ENCODE peak calls at places on chromosome 4, in ten cellular contexts. One of them, this sample, is unnamed.

GRCh38 chr4:79982587-79983327 is 90.3 kb downstream of the ANTXR2 start:
- DNase-seq in mesendoderm: no peak
- DNase-seq in kidney: no peak
- DNase-seq in upper lobe of right lung: no peak
- DNase-seq in PC-3: no peak
- DNase-seq in A549: no peak
- DNase-seq in fibroblast of lung: no peak
- DNase-seq in esophagus muscularis mucosa: no peak
- DNase-seq in CD8-positive, alpha-beta T cell: no peak
- DNase-seq in naive thymus-derived CD4-positive, alpha-beta T cell: no peak
- DNase-seq in this sample: no peak

GRCh38 chr4:19983072-19983471 is 268.6 kb upstream of the SLIT2 start:
- DNase-seq in PC-3: peak; percentile 57
- DNase-seq in A549: no peak
- DNase-seq in CD8-positive, alpha-beta T cell: no peak
- DNase-seq in esophagus muscularis mucosa: no peak
- DNase-seq in kidney: no peak
- DNase-seq in upper lobe of right lung: no peak
- DNase-seq in mesendoderm: no peak
- DNase-seq in naive thymus-derived CD4-positive, alpha-beta T cell: no peak
- DNase-seq in fibroblast of lung: peak; percentile 97
- DNase-seq in this sample: no peak

GRCh38 chr4:126267689-126268088 is 952.9 kb downstream of the FAT4 start:
- DNase-seq in naive thymus-derived CD4-positive, alpha-beta T cell: no peak
- DNase-seq in kidney: no peak
- DNase-seq in fibroblast of lung: peak; percentile 60
- DNase-seq in esophagus muscularis mucosa: no peak
- DNase-seq in CD8-positive, alpha-beta T cell: no peak
- DNase-seq in PC-3: no peak
- DNase-seq in upper lobe of right lung: no peak
- DNase-seq in A549: no peak
- DNase-seq in mesendoderm: no peak
- DNase-seq in this sample: no peak

GRCh38 chr4:185004562-185005208 is 13.6 kb upstream of the HELT start:
- DNase-seq in mesendoderm: peak; percentile 61
- DNase-seq in PC-3: no peak
- DNase-seq in naive thymus-derived CD4-positive, alpha-beta T cell: no peak
- DNase-seq in CD8-positive, alpha-beta T cell: no peak
- DNase-seq in A549: no peak
- DNase-seq in upper lobe of right lung: peak; percentile 74
- DNase-seq in fibroblast of lung: no peak
- DNase-seq in esophagus muscularis mucosa: no peak
- DNase-seq in kidney: peak; percentile 92
- DNase-seq in this sample: no peak

GRCh38 chr4:61210186-61210939 is 10.2 kb downstream of the ADGRL3 start:
- DNase-seq in CD8-positive, alpha-beta T cell: no peak
- DNase-seq in esophagus muscularis mucosa: no peak
- DNase-seq in fibroblast of lung: no peak
- DNase-seq in PC-3: peak; percentile 61
- DNase-seq in mesendoderm: peak; percentile 76
- DNase-seq in upper lobe of right lung: no peak
- DNase-seq in kidney: no peak
- DNase-seq in naive thymus-derived CD4-positive, alpha-beta T cell: no peak
- DNase-seq in A549: no peak
- DNase-seq in this sample: no peak

GRCh38 chr4:95190751-95191436 is 357.9 kb downstream of the UNC5C start:
- DNase-seq in kidney: no peak
- DNase-seq in PC-3: peak; percentile 37
- DNase-seq in esophagus muscularis mucosa: peak; percentile 89
- DNase-seq in A549: no peak
- DNase-seq in fibroblast of lung: no peak
- DNase-seq in CD8-positive, alpha-beta T cell: no peak
- DNase-seq in naive thymus-derived CD4-positive, alpha-beta T cell: no peak
- DNase-seq in upper lobe of right lung: no peak
- DNase-seq in mesendoderm: no peak
- DNase-seq in this sample: no peak

GRCh38 chr4:137361756-137362470 is 170.4 kb downstream of the PCDH18 start:
- DNase-seq in kidney: no peak
- DNase-seq in PC-3: no peak
- DNase-seq in mesendoderm: no peak
- DNase-seq in esophagus muscularis mucosa: no peak
- DNase-seq in upper lobe of right lung: no peak
- DNase-seq in naive thymus-derived CD4-positive, alpha-beta T cell: no peak
- DNase-seq in A549: no peak
- DNase-seq in CD8-positive, alpha-beta T cell: no peak
- DNase-seq in fibroblast of lung: peak; percentile 37
- DNase-seq in this sample: no peak

GRCh38 chr4:112515278-112516075 is 503 bp downstream of the NEUROG2 start:
- DNase-seq in naive thymus-derived CD4-positive, alpha-beta T cell: no peak
- DNase-seq in A549: no peak
- DNase-seq in upper lobe of right lung: peak; percentile 66
- DNase-seq in fibroblast of lung: no peak
- DNase-seq in PC-3: peak; percentile 18
- DNase-seq in CD8-positive, alpha-beta T cell: no peak
- DNase-seq in esophagus muscularis mucosa: no peak
- DNase-seq in mesendoderm: peak; percentile 60
- DNase-seq in kidney: peak; percentile 72
- DNase-seq in this sample: peak; percentile 1

GRCh38 chr4:184280591-184281071 is 63.0 kb upstream of the ENPP6 start:
- DNase-seq in naive thymus-derived CD4-positive, alpha-beta T cell: peak; percentile 47
- DNase-seq in upper lobe of right lung: no peak
- DNase-seq in CD8-positive, alpha-beta T cell: no peak
- DNase-seq in mesendoderm: no peak
- DNase-seq in esophagus muscularis mucosa: peak; percentile 45
- DNase-seq in kidney: no peak
- DNase-seq in fibroblast of lung: no peak
- DNase-seq in PC-3: no peak
- DNase-seq in A549: no peak
- DNase-seq in this sample: no peak

GRCh38 chr4:87975466-87975865 is at the start of gene SPP1:
- DNase-seq in CD8-positive, alpha-beta T cell: no peak
- DNase-seq in fibroblast of lung: no peak
- DNase-seq in PC-3: no peak
- DNase-seq in esophagus muscularis mucosa: no peak
- DNase-seq in naive thymus-derived CD4-positive, alpha-beta T cell: peak; percentile 5
- DNase-seq in mesendoderm: peak; percentile 91
- DNase-seq in A549: peak; percentile 25
- DNase-seq in upper lobe of right lung: no peak
- DNase-seq in kidney: peak; percentile 85
- DNase-seq in this sample: no peak

GRCh38 chr4:57426779-57427395 is 316.7 kb upstream of the IGFBP7 start:
- DNase-seq in PC-3: peak; percentile 90
- DNase-seq in naive thymus-derived CD4-positive, alpha-beta T cell: no peak
- DNase-seq in upper lobe of right lung: peak; percentile 80
- DNase-seq in esophagus muscularis mucosa: no peak
- DNase-seq in fibroblast of lung: peak; percentile 71
- DNase-seq in mesendoderm: peak; percentile 90
- DNase-seq in kidney: peak; percentile 80
- DNase-seq in A549: peak; percentile 35
- DNase-seq in CD8-positive, alpha-beta T cell: no peak
- DNase-seq in this sample: no peak

GRCh38 chr4:1683371-1683902 is 676 bp downstream of the FAM53A start:
- DNase-seq in fibroblast of lung: peak; percentile 83
- DNase-seq in naive thymus-derived CD4-positive, alpha-beta T cell: peak; percentile 49
- DNase-seq in PC-3: peak; percentile 60
- DNase-seq in A549: no peak
- DNase-seq in CD8-positive, alpha-beta T cell: no peak
- DNase-seq in upper lobe of right lung: no peak
- DNase-seq in mesendoderm: peak; percentile 55
- DNase-seq in esophagus muscularis mucosa: no peak
- DNase-seq in kidney: peak; percentile 83
- DNase-seq in this sample: no peak

GRCh38 chr4:62204136-62204535 is 1004.0 kb downstream of the ADGRL3 start:
- DNase-seq in PC-3: no peak
- DNase-seq in naive thymus-derived CD4-positive, alpha-beta T cell: no peak
- DNase-seq in upper lobe of right lung: no peak
- DNase-seq in fibroblast of lung: no peak
- DNase-seq in CD8-positive, alpha-beta T cell: no peak
- DNase-seq in mesendoderm: no peak
- DNase-seq in esophagus muscularis mucosa: no peak
- DNase-seq in kidney: no peak
- DNase-seq in A549: no peak
- DNase-seq in this sample: no peak

GRCh38 chr4:86497131-86497530 is 97.0 kb upstream of the PTPN13 start:
- DNase-seq in fibroblast of lung: no peak
- DNase-seq in kidney: no peak
- DNase-seq in PC-3: peak; percentile 88
- DNase-seq in naive thymus-derived CD4-positive, alpha-beta T cell: no peak
- DNase-seq in esophagus muscularis mucosa: no peak
- DNase-seq in mesendoderm: no peak
- DNase-seq in CD8-positive, alpha-beta T cell: no peak
- DNase-seq in A549: no peak
- DNase-seq in upper lobe of right lung: no peak
- DNase-seq in this sample: no peak

GRCh38 chr4:165458451-165458850 is 79.6 kb downstream of the CPE start:
- DNase-seq in upper lobe of right lung: no peak
- DNase-seq in fibroblast of lung: peak; percentile 17
- DNase-seq in CD8-positive, alpha-beta T cell: no peak
- DNase-seq in PC-3: no peak
- DNase-seq in mesendoderm: no peak
- DNase-seq in A549: no peak
- DNase-seq in kidney: no peak
- DNase-seq in naive thymus-derived CD4-positive, alpha-beta T cell: no peak
- DNase-seq in esophagus muscularis mucosa: no peak
- DNase-seq in this sample: no peak

GRCh38 chr4:6354119-6354518 is 84.5 kb downstream of the WFS1 start:
- DNase-seq in kidney: no peak
- DNase-seq in mesendoderm: no peak
- DNase-seq in A549: no peak
- DNase-seq in upper lobe of right lung: no peak
- DNase-seq in naive thymus-derived CD4-positive, alpha-beta T cell: no peak
- DNase-seq in fibroblast of lung: no peak
- DNase-seq in CD8-positive, alpha-beta T cell: no peak
- DNase-seq in esophagus muscularis mucosa: no peak
- DNase-seq in PC-3: no peak
- DNase-seq in this sample: no peak
- H3K4me3 ChIP-seq in kidney: no peak overlapping the region
- H3K4me3 ChIP-seq in mesendoderm: no peak overlapping the region
- H3K4me3 ChIP-seq in A549: no peak overlapping the region
- H3K4me3 ChIP-seq in upper lobe of right lung: no peak overlapping the region
- H3K4me3 ChIP-seq in naive thymus-derived CD4-positive, alpha-beta T cell: no peak overlapping the region
- H3K4me3 ChIP-seq in fibroblast of lung: no peak overlapping the region
- H3K4me3 ChIP-seq in CD8-positive, alpha-beta T cell: no peak overlapping the region
- H3K4me3 ChIP-seq in esophagus muscularis mucosa: no peak overlapping the region
- H3K4me3 ChIP-seq in PC-3: no peak overlapping the region
- H3K4me3 ChIP-seq in this sample: no peak overlapping the region

DNA sequence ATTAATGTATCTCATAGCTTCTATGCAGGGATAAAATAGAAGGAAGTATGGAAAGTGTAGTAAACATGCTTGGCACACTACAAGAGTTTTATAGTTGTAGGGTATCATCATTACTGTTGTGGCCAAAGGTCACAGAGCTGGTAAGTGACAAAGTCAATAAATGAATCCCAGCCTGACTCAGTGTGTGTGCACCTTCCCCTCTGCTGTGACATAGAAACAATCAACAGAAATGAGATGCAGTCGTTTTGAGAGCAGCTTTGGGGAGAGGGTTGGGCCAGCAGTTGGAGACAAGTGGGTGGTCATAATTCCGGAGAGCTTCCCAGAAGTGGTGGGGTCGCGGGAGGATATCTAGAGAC is 82.4 kb upstream of the RBPJ start:
- DNase-seq in fibroblast of lung: no peak
- DNase-seq in esophagus muscularis mucosa: no peak
- DNase-seq in upper lobe of right lung: no peak
- DNase-seq in PC-3: peak; percentile 78
- DNase-seq in A549: no peak
- DNase-seq in mesendoderm: no peak
- DNase-seq in naive thymus-derived CD4-positive, alpha-beta T cell: no peak
- DNase-seq in kidney: no peak
- DNase-seq in CD8-positive, alpha-beta T cell: no peak
- DNase-seq in this sample: no peak
- H3K4me1 ChIP-seq in fibroblast of lung: peaks cover 9% of the 10 kb centered on the region
- H3K4me1 ChIP-seq in esophagus muscularis mucosa: peaks cover 9% of the 10 kb centered on the region
- H3K4me1 ChIP-seq in upper lobe of right lung: peaks cover 6% of the 10 kb centered on the region
- H3K4me1 ChIP-seq in PC-3: peaks cover 52% of the 10 kb centered on the region
- H3K4me1 ChIP-seq in A549: no peaks in the 10 kb centered on the region
- H3K4me1 ChIP-seq in mesendoderm: no peaks in the 10 kb centered on the region
- H3K4me1 ChIP-seq in naive thymus-derived CD4-positive, alpha-beta T cell: no peaks in the 10 kb centered on the region
- H3K4me1 ChIP-seq in kidney: no peaks in the 10 kb centered on the region
- H3K4me1 ChIP-seq in CD8-positive, alpha-beta T cell: peaks cover 4% of the 10 kb centered on the region
- H3K4me1 ChIP-seq in this sample: peaks cover 5% of the 10 kb centered on the region

GRCh38 chr4:145484240-145484846 is 2.7 kb downstream of the SMAD1 start:
- DNase-seq in CD8-positive, alpha-beta T cell: no peak
- DNase-seq in kidney: no peak
- DNase-seq in A549: no peak
- DNase-seq in PC-3: no peak
- DNase-seq in upper lobe of right lung: no peak
- DNase-seq in esophagus muscularis mucosa: no peak
- DNase-seq in naive thymus-derived CD4-positive, alpha-beta T cell: no peak
- DNase-seq in mesendoderm: no peak
- DNase-seq in fibroblast of lung: no peak
- DNase-seq in this sample: no peak
- H3K4me3 ChIP-seq in CD8-positive, alpha-beta T cell: no peak overlapping the region
- H3K4me3 ChIP-seq in kidney: peak overlapping the region; percentile 6
- H3K4me3 ChIP-seq in A549: no peak overlapping the region
- H3K4me3 ChIP-seq in PC-3: no peak overlapping the region
- H3K4me3 ChIP-seq in upper lobe of right lung: peak overlapping the region; percentile 83
- H3K4me3 ChIP-seq in esophagus muscularis mucosa: peak overlapping the region; percentile 76
- H3K4me3 ChIP-seq in naive thymus-derived CD4-positive, alpha-beta T cell: no peak overlapping the region
- H3K4me3 ChIP-seq in mesendoderm: no peak overlapping the region
- H3K4me3 ChIP-seq in fibroblast of lung: peak overlapping the region; percentile 9
- H3K4me3 ChIP-seq in this sample: peak overlapping the region; percentile 77

DNA sequence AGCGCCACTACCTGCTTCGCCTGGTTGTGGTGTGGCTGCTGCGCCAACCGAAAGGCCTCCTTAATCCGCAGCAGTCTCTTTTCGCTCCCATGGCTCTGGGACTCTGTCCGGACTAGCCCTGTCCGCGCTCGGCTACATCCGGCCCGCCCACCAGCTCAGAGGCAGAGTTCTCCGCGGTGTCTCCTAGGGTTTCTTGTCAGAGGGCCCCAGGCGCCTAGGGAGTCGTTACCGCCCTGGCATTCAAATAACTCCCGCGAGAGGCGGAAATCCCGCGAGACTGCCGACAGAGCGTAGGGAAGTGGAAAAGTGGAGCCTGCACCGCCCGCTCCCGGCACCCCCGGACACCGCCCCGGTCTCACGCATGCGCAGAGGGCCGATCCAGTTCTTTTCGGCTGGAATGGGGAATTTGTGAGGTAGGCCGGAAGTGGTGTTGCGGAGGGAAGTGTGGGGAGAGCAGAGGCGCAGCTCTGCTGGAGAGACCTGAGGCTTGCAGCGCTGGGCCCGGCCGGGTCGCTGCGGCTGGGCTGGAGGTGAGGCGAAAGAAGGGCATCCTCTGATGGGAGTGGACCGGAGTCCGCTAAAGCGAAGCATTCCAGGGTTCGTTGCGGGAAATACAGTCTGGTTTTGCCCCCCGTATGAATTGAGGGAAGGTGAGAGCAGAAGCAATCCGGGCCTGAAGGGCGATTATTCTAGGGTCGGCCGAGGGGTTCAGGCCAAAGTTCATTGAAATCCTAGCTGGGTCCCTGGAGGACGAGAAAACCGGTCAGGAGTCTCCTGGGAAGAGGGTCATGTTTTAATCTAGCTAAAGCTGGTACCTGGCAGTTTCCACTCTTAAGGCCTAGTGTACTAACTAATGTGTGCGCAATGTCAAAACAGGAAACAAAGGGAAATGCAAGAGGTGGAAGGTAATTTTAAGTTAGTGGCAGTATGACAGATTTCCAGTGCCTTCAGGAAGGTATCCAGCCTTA is at the start of gene FAM200B:
- DNase-seq in upper lobe of right lung: peak; percentile 99
- DNase-seq in PC-3: peak; percentile 99
- DNase-seq in naive thymus-derived CD4-positive, alpha-beta T cell: peak; percentile 92
- DNase-seq in fibroblast of lung: peak; percentile 98
- DNase-seq in kidney: peak; percentile 99
- DNase-seq in CD8-positive, alpha-beta T cell: peak; percentile 93
- DNase-seq in esophagus muscularis mucosa: peak; percentile 99
- DNase-seq in mesendoderm: peak; percentile 100
- DNase-seq in A549: peak; percentile 89
- DNase-seq in this sample: peak; percentile 77
- H3K4me1 ChIP-seq in upper lobe of right lung: peaks cover 17% of the 10 kb centered on the region
- H3K4me1 ChIP-seq in PC-3: peaks cover 50% of the 10 kb centered on the region
- H3K4me1 ChIP-seq in naive thymus-derived CD4-positive, alpha-beta T cell: peaks cover 5% of the 10 kb centered on the region
- H3K4me1 ChIP-seq in fibroblast of lung: peaks cover 15% of the 10 kb centered on the region
- H3K4me1 ChIP-seq in kidney: peaks cover 10% of the 10 kb centered on the region
- H3K4me1 ChIP-seq in CD8-positive, alpha-beta T cell: peaks cover 18% of the 10 kb centered on the region
- H3K4me1 ChIP-seq in esophagus muscularis mucosa: peaks cover 14% of the 10 kb centered on the region
- H3K4me1 ChIP-seq in mesendoderm: peaks cover 4% of the 10 kb centered on the region
- H3K4me1 ChIP-seq in A549: peaks cover 32% of the 10 kb centered on the region
- H3K4me1 ChIP-seq in this sample: peaks cover 19% of the 10 kb centered on the region